ENCODE peak calls at places on chromosomes 2 and 18, in seven cellular contexts. V, A, X, N, B, D and T are unnamed samples.

GRCh38 chr18:44592639-44593038 is 88.0 kb upstream of the SETBP1 start:
- DNase-seq in V (no peak), A (no peak), X (no peak), N (no peak), B (no peak), D (no peak), T (peak; percentile 58)

GRCh38 chr2:175457846-175458408 is 276.4 kb upstream of the ATP5MC3 start:
- DNase-seq in V (no peak), A (no peak), X (no peak), N (no peak), B (no peak), D (no peak), T (no peak)

GRCh38 chr2:237866119-237866621 is 6.7 kb downstream of the RAMP1 start:
- DNase-seq in V (no peak), A (no peak), X (no peak), N (no peak), B (no peak), D (no peak), T (peak; percentile 16)

GRCh38 chr2:188130317-188130716 is 161.4 kb upstream of the GULP1 start:
- DNase-seq in V (no peak), A (no peak), X (no peak), N (no peak), B (no peak), D (no peak), T (no peak)

GRCh38 chr2:171044416-171044815 is 115.4 kb downstream of the GORASP2 start:
- DNase-seq in V (no peak), A (no peak), X (no peak), N (no peak), B (no peak), D (no peak), T (no peak)

GRCh38 chr2:28956890-28957289 is 24.2 kb upstream of the TOGARAM2 start:
- DNase-seq in V (no peak), A (no peak), X (no peak), N (no peak), B (no peak), D (no peak), T (peak; percentile 5)

GRCh38 chr2:185894223-185894622 is 155.6 kb downstream of the FSIP2 start:
- DNase-seq in V (no peak), A (no peak), X (no peak), N (no peak), B (no peak), D (no peak), T (no peak)

GRCh38 chr2:12712871-12713270 is 3.9 kb upstream of the TRIB2 start:
- DNase-seq in V (no peak), A (no peak), X (no peak), N (no peak), B (no peak), D (no peak), T (no peak)

GRCh38 chr2:10620481-10620880 is 69.3 kb downstream of the NOL10 start:
- DNase-seq in V (peak; percentile 84), A (no peak), X (no peak), N (peak; percentile 59), B (no peak), D (no peak), T (peak; percentile 82)

GRCh38 chr18:9612215-9612830 is 2.0 kb downstream of the PPP4R1 start:
- DNase-seq in V (peak; percentile 26), A (no peak), X (no peak), N (no peak), B (no peak), D (no peak), T (peak; percentile 61)

GRCh38 chr2:217966399-217967068 is 36.3 kb downstream of the TNS1 start:
- DNase-seq in V (peak; percentile 57), A (no peak), X (no peak), N (no peak), B (no peak), D (no peak), T (peak; percentile 35)

GRCh38 chr2:45220227-45220626 is 211.0 kb upstream of the SIX2 start:
- DNase-seq in V (no peak), A (no peak), X (no peak), N (no peak), B (no peak), D (no peak), T (peak; percentile 5)

GRCh38 chr2:144944506-144945230 is 424.7 kb upstream of the ZEB2 start:
- DNase-seq in V (no peak), A (no peak), X (no peak), N (no peak), B (no peak), D (no peak), T (no peak)

GRCh38 chr2:69244889-69245288 is 142.1 kb downstream of the GFPT1 start:
- DNase-seq in V (peak; percentile 63), A (no peak), X (no peak), N (no peak), B (no peak), D (no peak), T (no peak)

GRCh38 chr18:10128906-10129305 is 215.1 kb downstream of the VAPA start:
- DNase-seq in V (no peak), A (no peak), X (no peak), N (no peak), B (no peak), D (no peak), T (peak; percentile 52)